ENCODE peak calls at places on chromosomes 4 and X, in ten cellular contexts. F, L, K, E, J, T, M, C, Z and H are unnamed samples.

GRCh38 chr4:74632634-74633033 is 161.7 kb downstream of the BTC start:
- DNase-seq in F (no peak), L (no peak), K (peak), E (no peak), J (peak), T (peak), M (peak), C (no peak), Z (no peak), H (no peak)

GRCh38 chr4:95676190-95676589 is 127.4 kb upstream of the UNC5C start:
- DNase-seq in F (no peak), L (no peak), K (no peak), E (no peak), J (no peak), T (peak), M (no peak), C (no peak), Z (no peak), H (no peak)

GRCh38 chrX:16484338-16484737 is 165.6 kb upstream of the S100G start:
- DNase-seq in F (peak), L (no peak), K (peak), E (no peak), J (peak), T (peak), M (peak), C (no peak), Z (no peak), H (no peak)

GRCh38 chrX:3520987-3521875 is 174.8 kb upstream of the MXRA5 start:
- DNase-seq in F (no peak), L (no peak), K (peak), E (no peak), J (no peak), T (no peak), M (no peak), C (no peak), Z (no peak), H (no peak)

GRCh38 chrX:71107245-71107644 is 705 bp upstream of the CXorf65 start:
- DNase-seq in F (no peak), L (no peak), K (no peak), E (no peak), J (no peak), T (no peak), M (no peak), C (no peak), Z (no peak), H (no peak)

GRCh38 chr4:96183630-96184029 is 343.7 kb downstream of the PDHA2 start:
- DNase-seq in F (no peak), L (no peak), K (no peak), E (no peak), J (no peak), T (no peak), M (no peak), C (no peak), Z (no peak), H (no peak)

GRCh38 chr4:101102114-101102752 is 245.1 kb downstream of the PPP3CA start:
- DNase-seq in F (no peak), L (no peak), K (peak), E (no peak), J (peak), T (no peak), M (no peak), C (peak), Z (no peak), H (no peak)

GRCh38 chrX:153516055-153516454 is 1.4 kb upstream of the ATP2B3 start:
- DNase-seq in F (no peak), L (no peak), K (no peak), E (no peak), J (no peak), T (no peak), M (no peak), C (no peak), Z (no peak), H (no peak)

GRCh38 chr4:181272427-181272826 is 970.8 kb upstream of the TENM3 start:
- DNase-seq in F (no peak), L (no peak), K (no peak), E (no peak), J (no peak), T (no peak), M (no peak), C (no peak), Z (no peak), H (no peak)

GRCh38 chr4:47486306-47486705 is 1.2 kb downstream of the ATP10D start:
- DNase-seq in F (no peak), L (no peak), K (peak), E (no peak), J (no peak), T (no peak), M (no peak), C (no peak), Z (no peak), H (no peak)

GRCh38 chr4:54482529-54482961 is 175.2 kb upstream of the KIT start:
- DNase-seq in F (no peak), L (no peak), K (peak), E (no peak), J (no peak), T (no peak), M (no peak), C (no peak), Z (no peak), H (no peak)

GRCh38 chr4:81912420-81912819 is 440.7 kb upstream of the RASGEF1B start:
- DNase-seq in F (no peak), L (no peak), K (no peak), E (no peak), J (no peak), T (no peak), M (no peak), C (no peak), Z (no peak), H (no peak)

GRCh38 chr4:52317981-52318380 is 266.9 kb downstream of the SPATA18 start:
- DNase-seq in F (no peak), L (no peak), K (no peak), E (no peak), J (no peak), T (peak), M (no peak), C (no peak), Z (no peak), H (no peak)

GRCh38 chr4:95540227-95540626 is 8.5 kb downstream of the UNC5C start:
- DNase-seq in F (no peak), L (no peak), K (no peak), E (no peak), J (no peak), T (no peak), M (no peak), C (no peak), Z (no peak), H (no peak)

GRCh38 chrX:102154218-102154860 is 1.4 kb downstream of the BEX5 start:
- DNase-seq in F (no peak), L (peak), K (no peak), E (no peak), J (no peak), T (no peak), M (no peak), C (peak), Z (peak), H (peak)

GRCh38 chr4:143270266-143270838 is 66.3 kb upstream of the GAB1 start:
- DNase-seq in F (no peak), L (no peak), K (no peak), E (no peak), J (no peak), T (no peak), M (no peak), C (no peak), Z (no peak), H (no peak)

GRCh38 chr4:133148690-133149363 is at the start of gene PCDH10:
- DNase-seq in F (peak), L (peak), K (peak), E (peak), J (peak), T (peak), M (no peak), C (peak), Z (peak), H (peak)

GRCh38 chrX:134782796-134783195 is 124.5 kb upstream of the PLAC1 start:
- DNase-seq in F (peak), L (no peak), K (peak), E (no peak), J (no peak), T (peak), M (no peak), C (peak), Z (peak), H (no peak)

GRCh38 chrX:108138814-108139213 is 47.2 kb downstream of the ATG4A start:
- DNase-seq in F (no peak), L (no peak), K (no peak), E (no peak), J (no peak), T (no peak), M (no peak), C (no peak), Z (no peak), H (no peak)

GRCh38 chr4:42568610-42569207 is 88.2 kb downstream of the ATP8A1 start:
- DNase-seq in F (peak), L (peak), K (peak), E (peak), J (peak), T (peak), M (peak), C (peak), Z (peak), H (peak)

GRCh38 chr4:126986005-126986404 is 646.8 kb upstream of the INTU start:
- DNase-seq in F (no peak), L (no peak), K (no peak), E (no peak), J (no peak), T (no peak), M (no peak), C (no peak), Z (no peak), H (no peak)

GRCh38 chr4:124018383-124019317 is 622.1 kb downstream of the SPRY1 start:
- DNase-seq in F (peak), L (peak), K (peak), E (no peak), J (peak), T (no peak), M (no peak), C (peak), Z (no peak), H (peak)

GRCh38 chr4:128244379-128244778 is 43.2 kb downstream of the PGRMC2 start:
- DNase-seq in F (no peak), L (no peak), K (peak), E (no peak), J (no peak), T (peak), M (no peak), C (no peak), Z (no peak), H (no peak)

DNA sequence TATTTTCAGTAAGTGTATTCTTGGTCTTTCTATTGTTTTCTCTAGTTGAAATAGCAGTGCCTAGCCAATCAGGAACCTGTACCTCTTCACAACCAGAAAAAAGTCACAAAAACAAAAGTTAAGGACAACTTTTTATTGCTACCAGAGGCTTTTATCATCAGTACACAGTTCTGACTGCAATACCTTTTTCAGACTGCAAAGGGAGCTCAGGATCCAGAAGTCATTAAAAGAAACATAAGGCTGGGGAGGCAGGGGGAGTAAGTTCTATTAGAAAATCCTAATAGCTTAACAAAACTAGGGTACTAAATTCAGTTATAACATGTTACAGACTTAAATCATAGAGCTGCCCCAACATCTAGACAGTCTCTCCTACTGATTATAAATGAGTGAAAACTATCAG is 28.8 kb downstream of the CCNI start:
- DNase-seq in F (peak), L (no peak), K (peak), E (no peak), J (no peak), T (no peak), M (no peak), C (peak), Z (no peak), H (no peak)
- TF ChIP-seq CTCF in F (peak), L (peak), K (peak), E (peak), J (no peak), T (peak), M (no peak), C (peak), Z (peak), H (peak)

GRCh38 chrX:9983463-9983862 is 16.3 kb downstream of the CLDN34 start:
- DNase-seq in F (no peak), L (no peak), K (no peak), E (no peak), J (no peak), T (no peak), M (no peak), C (no peak), Z (no peak), H (no peak)

GRCh38 chrX:9992061-9992460 is 24.9 kb downstream of the CLDN34 start:
- DNase-seq in F (no peak), L (no peak), K (no peak), E (no peak), J (no peak), T (no peak), M (no peak), C (no peak), Z (no peak), H (no peak)

GRCh38 chrX:9992724-9993123 is 25.6 kb downstream of the CLDN34 start:
- DNase-seq in F (no peak), L (no peak), K (no peak), E (no peak), J (no peak), T (no peak), M (no peak), C (no peak), Z (no peak), H (no peak)

DNA sequence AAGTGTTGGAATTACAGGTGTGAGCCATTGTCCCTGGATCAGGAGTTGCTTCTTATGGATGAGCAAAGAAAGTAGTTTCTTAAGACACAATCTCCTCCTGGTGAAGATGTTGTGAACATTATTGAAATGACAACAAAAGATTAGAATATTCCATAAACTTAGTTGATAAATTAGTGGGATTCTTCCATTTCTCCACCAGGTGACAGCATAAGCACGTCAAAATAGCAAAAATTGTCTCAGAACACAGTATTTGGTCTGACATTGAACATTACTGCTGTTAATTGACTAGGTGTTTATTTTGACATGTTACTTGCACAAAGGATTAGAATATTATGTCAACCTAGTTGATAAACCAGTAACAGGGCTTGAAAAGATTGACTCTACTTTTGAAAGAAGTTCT is 21.6 kb downstream of the CLDN34 start:
- DNase-seq in F (no peak), L (no peak), K (peak), E (no peak), J (no peak), T (peak), M (no peak), C (peak), Z (no peak), H (no peak)
- TF ChIP-seq CTCF in F (peak), L (peak), K (peak), E (peak), J (peak), T (peak), M (no peak), C (peak), Z (peak), H (peak)

DNA sequence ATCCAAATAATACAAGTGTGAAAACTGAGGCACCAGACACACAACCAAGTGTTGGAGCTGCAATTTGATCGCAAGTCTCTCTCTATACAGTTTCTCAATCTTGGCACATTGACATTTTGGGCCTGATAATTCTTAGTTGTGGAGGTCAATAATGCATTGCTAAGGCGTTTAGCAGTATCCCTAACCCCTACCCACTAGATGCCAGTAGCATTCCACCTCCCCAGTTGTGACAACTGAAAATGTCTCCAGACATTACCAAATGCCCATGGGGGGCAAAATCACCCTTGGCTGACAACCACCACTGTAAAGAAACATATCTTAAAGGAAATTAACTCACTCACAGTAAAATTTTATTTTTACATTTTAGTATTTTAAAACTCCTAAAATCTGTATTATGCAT is 4.2 kb downstream of the NR3C2 start:
- DNase-seq in F (no peak), L (no peak), K (no peak), E (no peak), J (no peak), T (no peak), M (no peak), C (no peak), Z (no peak), H (no peak)
- TF ChIP-seq CTCF in F (no peak), L (peak), K (no peak), E (no peak), J (no peak), T (no peak), M (no peak), C (no peak), Z (no peak), H (no peak)

DNA sequence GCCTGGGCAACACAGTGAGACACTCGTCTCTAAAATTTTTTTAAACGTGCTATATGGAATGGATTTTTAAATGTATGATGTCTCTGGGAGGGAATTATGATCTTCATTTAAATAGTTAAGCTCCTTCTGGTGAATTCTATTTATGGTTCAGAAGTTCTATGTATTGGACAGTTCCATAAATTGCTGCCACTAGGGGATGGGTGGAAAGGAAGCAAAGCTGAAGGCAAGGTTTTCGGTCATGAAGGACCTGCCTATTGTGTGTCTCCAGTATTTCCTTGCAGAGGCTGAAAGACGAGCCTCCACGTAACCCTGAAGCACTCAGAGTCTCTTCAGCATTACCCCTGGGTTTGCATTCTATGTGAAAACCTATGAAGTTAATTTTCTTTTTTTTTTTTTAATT is 451.5 kb upstream of the FAT1 start:
- DNase-seq in F (no peak), L (no peak), K (no peak), E (no peak), J (no peak), T (no peak), M (no peak), C (no peak), Z (no peak), H (no peak)
- TF ChIP-seq CTCF in F (no peak), L (peak), K (no peak), E (no peak), J (no peak), T (no peak), M (no peak), C (peak), Z (no peak), H (no peak)

DNA sequence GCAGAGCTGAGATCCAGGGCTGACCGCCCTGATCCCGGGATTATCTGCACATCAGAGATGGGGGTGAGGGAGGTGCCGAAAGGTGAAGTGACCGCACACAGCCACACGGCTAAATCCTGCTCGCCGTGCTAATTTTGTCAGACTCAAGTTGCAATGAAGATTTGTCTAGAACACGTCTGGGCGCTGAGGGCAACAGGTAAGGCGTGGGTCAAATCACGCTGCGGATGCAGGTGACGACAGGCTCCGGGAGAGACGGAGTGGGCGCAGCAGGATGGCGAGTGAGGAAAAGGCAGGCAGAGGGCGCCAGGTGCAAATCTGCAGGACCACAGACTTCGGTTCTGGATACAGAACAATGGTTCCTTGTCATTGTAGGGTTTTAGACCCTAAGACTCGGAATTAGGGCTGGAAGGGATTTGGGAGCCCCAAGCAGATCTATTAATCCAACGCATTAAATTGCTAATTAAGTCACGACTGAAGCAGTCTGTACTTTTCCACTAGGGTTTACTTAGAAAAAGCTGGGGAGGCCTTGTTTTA is 1.9 kb upstream of the TBC1D14 start:
- DNase-seq in F (peak), L (peak), K (no peak), E (no peak), J (no peak), T (peak), M (no peak), C (peak), Z (peak), H (peak)
- TF ChIP-seq CTCF in F (peak), L (peak), K (peak), E (no peak), J (peak), T (peak), M (peak), C (peak), Z (no peak), H (no peak)

GRCh38 chrX:9682456-9682855 is 83.2 kb downstream of the GPR143 start:
- DNase-seq in F (peak), L (peak), K (peak), E (no peak), J (no peak), T (no peak), M (no peak), C (no peak), Z (no peak), H (no peak)
- TF ChIP-seq CTCF in F (peak), L (peak), K (peak), E (no peak), J (no peak), T (no peak), M (no peak), C (peak), Z (no peak), H (no peak)

GRCh38 chr4:112550728-112551127 is 34.7 kb upstream of the NEUROG2 start:
- DNase-seq in F (no peak), L (no peak), K (peak), E (no peak), J (no peak), T (peak), M (no peak), C (no peak), Z (no peak), H (no peak)
- TF ChIP-seq CTCF in F (no peak), L (no peak), K (no peak), E (no peak), J (no peak), T (no peak), M (no peak), C (no peak), Z (no peak), H (no peak)

GRCh38 chrX:34343001-34343400 is 210.9 kb upstream of the FAM47A start:
- DNase-seq in F (no peak), L (no peak), K (no peak), E (no peak), J (no peak), T (no peak), M (no peak), C (no peak), Z (no peak), H (no peak)

GRCh38 chrX:34338046-34338445 is 205.9 kb upstream of the FAM47A start:
- DNase-seq in F (no peak), L (no peak), K (no peak), E (no peak), J (no peak), T (no peak), M (no peak), C (no peak), Z (no peak), H (no peak)

GRCh38 chrX:34341814-34342213 is 209.7 kb upstream of the FAM47A start:
- DNase-seq in F (no peak), L (no peak), K (no peak), E (no peak), J (no peak), T (no peak), M (no peak), C (no peak), Z (no peak), H (peak)

DNA sequence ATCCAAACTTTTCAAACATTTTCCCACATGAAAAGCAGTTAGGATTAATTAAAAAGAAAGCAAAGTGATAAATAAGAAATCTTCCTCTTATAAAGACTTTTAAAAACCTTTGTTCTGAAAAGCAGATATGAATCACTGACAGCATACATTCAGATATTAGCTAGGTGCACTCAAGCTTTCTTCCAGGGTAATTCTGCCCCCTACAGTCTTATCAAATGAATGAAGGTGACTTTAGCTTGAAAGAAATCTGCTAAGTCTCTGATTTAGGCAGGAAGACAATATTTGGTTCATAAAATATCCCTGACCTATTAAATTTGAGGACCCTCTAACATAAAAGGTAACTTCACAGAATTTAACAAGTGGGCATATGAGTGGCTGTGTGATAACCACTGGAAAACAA is 209.1 kb upstream of the FAM47A start:
- DNase-seq in F (peak), L (no peak), K (no peak), E (no peak), J (no peak), T (peak), M (no peak), C (no peak), Z (no peak), H (no peak)
- TF ChIP-seq CTCF in F (peak), L (peak), K (no peak), E (no peak), J (no peak), T (no peak), M (no peak), C (no peak), Z (no peak), H (peak)